ENCODE peak calls at places on chromosomes 2 and 18, in seven cellular contexts. V is fibroblast of lung, B is A549, P is esophagus squamous epithelium, R is NB4, W is HFF-Myc, I is fibroblast of pulmonary artery. O is an unnamed sample.

GRCh38 chr2:149446735-149447134 is 116.3 kb downstream of the LYPD6 start:
- DNase-seq in R (no peak), P (no peak), V (no peak), W (no peak), I (no peak), B (no peak), O (no peak)

GRCh38 chr2:69017080-69017479 is 4.1 kb downstream of the ANTXR1 start:
- DNase-seq in W (no peak), B (peak; percentile 63), R (peak; percentile 24), V (peak; percentile 57), I (peak; percentile 73), P (no peak), O (no peak)

GRCh38 chr2:235063501-235063961 is 111.7 kb downstream of the SH3BP4 start:
- DNase-seq in B (no peak), W (no peak), I (no peak), P (no peak), R (no peak), V (no peak), O (no peak)

GRCh38 chr2:216736326-216736725 is 41.0 kb upstream of the IGFBP5 start:
- DNase-seq in B (no peak), P (no peak), I (no peak), R (no peak), V (no peak), W (no peak), O (no peak)

GRCh38 chr2:26399781-26400376 is 1.8 kb upstream of the DRC1 start:
- DNase-seq in I (no peak), P (no peak), W (no peak), V (no peak), R (peak; percentile 86), B (no peak), O (no peak)

GRCh38 chr2:23545391-23545790 is 160.4 kb downstream of the KLHL29 start:
- DNase-seq in V (no peak), P (no peak), B (no peak), I (peak; percentile 60), R (peak; percentile 43), W (no peak), O (no peak)

GRCh38 chr2:233002829-233003657 is 10.0 kb downstream of the NGEF start:
- DNase-seq in I (no peak), B (no peak), V (no peak), R (no peak), W (no peak), P (no peak), O (no peak)

GRCh38 chr2:231648579-231649174 is 56.0 kb downstream of the TEX44 start:
- DNase-seq in R (peak; percentile 84), W (no peak), P (no peak), I (peak; percentile 62), B (peak; percentile 84), V (peak; percentile 52), O (no peak)

GRCh38 chr2:98664323-98664722 is 55.9 kb downstream of the UNC50 start:
- DNase-seq in V (peak; percentile 3), P (no peak), R (peak; percentile 84), B (no peak), W (no peak), I (no peak), O (peak; percentile 11)

GRCh38 chr2:126795661-126796060 is 103.0 kb upstream of the TEX51 start:
- DNase-seq in B (no peak), W (no peak), P (no peak), V (no peak), R (no peak), I (no peak), O (no peak)

GRCh38 chr2:121519732-121520640 is 10.7 kb upstream of the RNU4ATAC start:
- DNase-seq in B (no peak), P (no peak), W (no peak), V (peak; percentile 26), R (no peak), I (no peak), O (no peak)

GRCh38 chr18:52339891-52340371 is at the start of gene DCC:
- DNase-seq in P (no peak), W (no peak), I (peak; percentile 61), R (peak; percentile 4), V (peak; percentile 71), B (peak; percentile 77), O (no peak)

GRCh38 chr18:51337406-51337805 is 139.9 kb upstream of the MEX3C start:
- DNase-seq in R (no peak), V (no peak), P (no peak), I (peak; percentile 63), W (no peak), B (no peak), O (no peak)

GRCh38 chr2:37812414-37812813 is 112.7 kb upstream of the RMDN2 start:
- DNase-seq in W (no peak), P (no peak), V (no peak), I (peak; percentile 41), B (no peak), R (no peak), O (no peak)

GRCh38 chr2:20200697-20201555 is 24.0 kb downstream of the SDC1 start:
- DNase-seq in P (no peak), V (no peak), B (no peak), R (no peak), I (no peak), W (no peak), O (no peak)

GRCh38 chr2:129178356-129178755 is 801.1 kb upstream of the RAB6C start:
- DNase-seq in P (no peak), B (no peak), W (no peak), V (peak; percentile 29), I (peak; percentile 51), R (no peak), O (no peak)

GRCh38 chr18:8368490-8369217 is 240.6 kb upstream of the RAB12 start:
- DNase-seq in W (no peak), B (no peak), V (no peak), R (no peak), P (no peak), I (no peak), O (no peak)

GRCh38 chr18:39960545-39960944 is 1994.5 kb upstream of the PIK3C3 start:
- DNase-seq in P (no peak), V (no peak), W (no peak), I (peak; percentile 29), R (no peak), B (no peak), O (no peak)

GRCh38 chr2:202339052-202339870 is 36.9 kb upstream of the BMPR2 start:
- DNase-seq in I (peak; percentile 44), V (peak; percentile 71), W (no peak), R (no peak), P (no peak), B (peak; percentile 45), O (no peak)

GRCh38 chr2:237456200-237456731 is 30.8 kb upstream of the MLPH start:
- DNase-seq in W (peak; percentile 94), P (no peak), I (peak; percentile 66), B (no peak), R (no peak), V (peak; percentile 96), O (no peak)

GRCh38 chr2:232384466-232384865 is 5.9 kb downstream of the ALPP start:
- DNase-seq in I (no peak), V (no peak), P (no peak), W (no peak), R (no peak), B (no peak), O (no peak)

GRCh38 chr18:2644535-2644934 is 11.0 kb upstream of the SMCHD1 start:
- DNase-seq in B (no peak), W (no peak), V (no peak), P (no peak), R (no peak), I (no peak), O (no peak)

GRCh38 chr2:1051075-1051474 is 100.4 kb downstream of the SNTG2 start:
- DNase-seq in R (no peak), B (peak; percentile 16), W (no peak), V (peak; percentile 30), I (peak; percentile 30), P (no peak), O (no peak)
- TF ChIP-seq CTCF in R (no peak), B (no peak), W (peak; percentile 19), V (peak; percentile 16), I (peak; percentile 24), P (no peak), O (peak; percentile 24)

GRCh38 chr2:9753276-9753600 is 90.0 kb upstream of the TAF1B start:
- DNase-seq in R (peak; percentile 66), W (peak; percentile 69), I (peak; percentile 85), P (no peak), V (peak; percentile 89), B (peak; percentile 92), O (peak; percentile 88)

GRCh38 chr2:9753665-9754531 is 89.4 kb upstream of the TAF1B start:
- DNase-seq in P (no peak), I (no peak), R (no peak), V (no peak), W (no peak), B (no peak), O (no peak)

GRCh38 chr2:9751831-9752230 is 91.4 kb upstream of the TAF1B start:
- DNase-seq in V (no peak), B (no peak), P (no peak), I (no peak), R (no peak), W (no peak), O (no peak)

GRCh38 chr2:9754532-9754887 is 88.8 kb upstream of the TAF1B start:
- DNase-seq in P (no peak), R (no peak), V (no peak), B (no peak), I (no peak), W (no peak), O (no peak)

DNA sequence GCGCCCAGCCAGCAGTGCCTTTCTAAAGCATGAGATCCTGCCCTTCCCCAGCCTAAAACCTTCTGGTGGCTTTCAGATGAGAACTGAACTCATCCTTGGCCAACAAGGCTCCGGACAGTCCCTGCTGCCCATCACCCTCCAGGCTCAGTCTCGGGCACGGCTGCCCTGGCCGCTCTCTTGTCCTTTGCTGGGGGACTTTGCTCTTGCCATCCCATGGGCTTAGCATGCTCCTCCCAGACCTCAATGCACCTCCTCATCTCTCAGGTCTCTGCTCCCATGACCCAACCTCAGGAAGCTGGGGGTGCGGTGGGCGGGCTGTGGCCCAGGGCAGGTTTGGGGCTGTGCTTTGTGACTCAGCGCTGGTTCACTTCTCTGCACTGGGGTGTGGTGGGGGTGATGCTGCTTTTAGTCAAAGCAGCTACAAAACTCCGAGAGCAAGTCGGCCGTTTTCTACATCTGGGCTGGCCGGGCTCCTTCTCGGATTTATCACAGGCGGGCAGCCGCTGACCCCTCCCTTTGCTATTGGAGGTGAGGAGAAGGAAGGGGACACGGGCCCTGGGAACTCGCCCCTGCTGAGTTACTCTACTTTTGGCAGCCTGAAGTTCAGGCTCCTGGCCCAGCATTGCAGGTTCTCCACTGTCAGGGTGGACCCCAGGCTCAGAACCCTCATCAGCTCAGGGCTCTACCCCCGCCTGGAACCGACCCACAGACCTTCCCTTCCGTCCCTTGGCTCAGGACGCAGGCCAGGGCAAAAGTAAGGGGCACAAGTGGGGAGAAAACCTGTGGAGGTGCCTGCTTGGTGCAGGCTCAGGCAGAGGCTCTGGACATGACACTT is 90.6 kb upstream of the TAF1B start:
- DNase-seq in I (no peak), R (peak; percentile 38), B (peak; percentile 89), W (peak; percentile 35), V (peak; percentile 53), P (no peak), O (no peak)
- H3K4me3 ChIP-seq in I (no peak overlapping the region), R (no peak overlapping the region), B (peak overlapping the region; percentile 35), W (peak overlapping the region; percentile 11), V (peak overlapping the region; percentile 24), P (peak overlapping the region; percentile 47), O (peak overlapping the region; percentile 29)

GRCh38 chr2:160087854-160088745 is 25.7 kb upstream of the PLA2R1 start:
- DNase-seq in B (peak; percentile 62), V (peak; percentile 29), R (peak; percentile 52), I (peak; percentile 49), P (no peak), W (no peak), O (no peak)
- TF ChIP-seq CTCF in B (peak; percentile 86), V (no peak), R (no peak), I (peak; percentile 35), P (peak; percentile 16), W (no peak), O (peak; percentile 31)

GRCh38 chr2:41933585-41934322 is 114.1 kb upstream of the PKDCC start:
- DNase-seq in B (peak; percentile 88), V (peak; percentile 98), R (no peak), W (no peak), P (no peak), I (peak; percentile 97), O (peak; percentile 80)
- H3K4me3 ChIP-seq in B (no peak overlapping the region), V (no peak overlapping the region), R (no peak overlapping the region), W (no peak overlapping the region), P (no peak overlapping the region), I (peak overlapping the region; percentile 27), O (no peak overlapping the region)

O was measured in AG09309.